ENCODE peak calls at places on chromosomes 7 and 10, in seven cellular contexts. M is natural killer cell; K is stimulated activated CD4-positive, alpha-beta T cell treated with anti-CD3 and anti-CD28 coated beads, Interleukin-4, amount 100 ng/mL, for 4 hours; T is NCI-H1092; V is iris pigment epithelial cell; E is SJSA1; W is NCI-H345. A is an unnamed sample.

GRCh38 chr10:125121003-125121402 is 39.4 kb downstream of the CTBP2 start:
- DNase-seq in M (no peak), T (no peak), V (no peak), W (no peak), E (no peak), K (no peak), A (no peak)

GRCh38 chr7:41955475-41956243 is 252.8 kb upstream of the INHBA start:
- DNase-seq in E (peak; percentile 80), W (no peak), M (no peak), V (peak; percentile 99), K (no peak), T (no peak), A (peak; percentile 100)

GRCh38 chr7:22488643-22489462 is 11.1 kb downstream of the STEAP1B start:
- DNase-seq in V (peak; percentile 58), W (peak; percentile 80), T (peak; percentile 83), E (peak; percentile 39), K (peak; percentile 47), M (peak; percentile 53), A (peak; percentile 78)

GRCh38 chr10:51073461-51074237 is 638 bp upstream of the PRKG1 start:
- DNase-seq in M (no peak), T (no peak), V (peak; percentile 12), E (no peak), K (no peak), W (peak; percentile 41), A (peak; percentile 66)

GRCh38 chr10:79298403-79299244 is 48.6 kb upstream of the PPIF start:
- DNase-seq in E (peak; percentile 79), K (peak; percentile 45), V (peak; percentile 98), M (no peak), W (peak; percentile 5), T (no peak), A (peak; percentile 100)

GRCh38 chr7:142797799-142798377 is 27.1 kb downstream of the PRSS2 start:
- DNase-seq in V (no peak), W (no peak), M (no peak), T (no peak), K (no peak), E (no peak), A (peak; percentile 23)

GRCh38 chr7:1142051-1142635 is 17.9 kb downstream of the ZFAND2A start:
- DNase-seq in W (no peak), V (no peak), K (no peak), E (no peak), T (no peak), M (no peak), A (peak; percentile 48)

GRCh38 chr10:49008056-49008455 is 68.4 kb upstream of the LRRC18 start:
- DNase-seq in K (no peak), M (no peak), W (no peak), V (no peak), E (no peak), T (no peak), A (no peak)

GRCh38 chr10:323651-324293 is 188.5 kb downstream of the ZMYND11 start:
- DNase-seq in T (no peak), W (no peak), M (peak; percentile 42), E (peak; percentile 87), K (peak; percentile 14), V (peak; percentile 99), A (peak; percentile 99)

GRCh38 chr10:114172776-114173555 is 1.0 kb downstream of the CCDC186 start:
- DNase-seq in M (no peak), T (no peak), V (no peak), K (no peak), W (no peak), E (peak; percentile 2), A (peak; percentile 29)

GRCh38 chr7:84669177-84669732 is 474.7 kb upstream of the SEMA3A start:
- DNase-seq in V (no peak), E (no peak), W (no peak), T (no peak), M (no peak), K (no peak), A (no peak)

GRCh38 chr10:122632031-122632430 is 67.6 kb downstream of the C10orf120 start:
- DNase-seq in V (no peak), M (no peak), K (no peak), E (no peak), T (no peak), W (peak; percentile 51), A (no peak)

GRCh38 chr7:77867208-77867915 is 68.8 kb downstream of the PHTF2 start:
- DNase-seq in K (no peak), T (no peak), V (peak; percentile 68), M (no peak), E (no peak), W (no peak), A (no peak)

GRCh38 chr7:157431173-157431950 is 94.6 kb downstream of the DNAJB6 start:
- DNase-seq in T (no peak), M (no peak), V (no peak), E (no peak), K (no peak), W (no peak), A (no peak)

GRCh38 chr10:72335394-72336258 is 19.1 kb downstream of the DNAJB12 start:
- DNase-seq in M (peak; percentile 56), W (no peak), T (no peak), E (peak; percentile 57), K (no peak), V (peak; percentile 84), A (no peak)

GRCh38 chr10:78741541-78741940 is 327.2 kb upstream of the ZMIZ1 start:
- DNase-seq in M (no peak), W (no peak), E (no peak), K (no peak), V (peak; percentile 20), T (no peak), A (no peak)

A was measured in GM23248.